ENCODE peak calls at places on chromosomes 7 and 10, in seven cellular contexts. A is A549, X is WERI-Rb-1, E is right atrium auricular region, T is A673, Y is tibial nerve, I is SK-N-SH. D is an unnamed sample.

GRCh38 chr10:15642095-15642494 is 77.6 kb downstream of the ITGA8 start:
- DNase-seq in A (no peak), X (no peak), E (no peak), T (peak), Y (no peak), I (no peak), D (no peak)

GRCh38 chr7:17095001-17095574 is 203.4 kb upstream of the AHR start:
- DNase-seq in A (no peak), X (no peak), E (no peak), T (peak), Y (no peak), I (no peak), D (peak)

GRCh38 chr10:10526846-10527245 is 490.8 kb upstream of the CELF2 start:
- DNase-seq in A (no peak), X (no peak), E (peak), T (no peak), Y (no peak), I (no peak), D (no peak)

GRCh38 chr7:129308047-129308446 is 83.2 kb downstream of the AHCYL2 start:
- DNase-seq in A (no peak), X (no peak), E (no peak), T (no peak), Y (no peak), I (no peak), D (peak)

GRCh38 chr10:77940627-77941026 is 14.1 kb upstream of the DLG5 start:
- DNase-seq in A (no peak), X (no peak), E (no peak), T (no peak), Y (no peak), I (no peak), D (peak)

GRCh38 chr10:72263613-72264241 is 10.0 kb upstream of the DDIT4 start:
- DNase-seq in A (no peak), X (no peak), E (no peak), T (no peak), Y (no peak), I (no peak), D (peak)

GRCh38 chr10:89362928-89363327 is 14.9 kb upstream of the IFIT1B start:
- DNase-seq in A (no peak), X (no peak), E (no peak), T (no peak), Y (no peak), I (no peak), D (no peak)

GRCh38 chr7:79298145-79298760 is 155.2 kb downstream of the MAGI2 start:
- DNase-seq in A (peak), X (peak), E (no peak), T (peak), Y (no peak), I (peak), D (no peak)

GRCh38 chr7:76515999-76516443 is 5.7 kb downstream of the UPK3B start:
- DNase-seq in A (no peak), X (no peak), E (no peak), T (peak), Y (no peak), I (peak), D (no peak)

GRCh38 chr10:98425511-98426352 is 10.8 kb upstream of the PYROXD2 start:
- DNase-seq in A (peak), X (peak), E (peak), T (peak), Y (no peak), I (peak), D (no peak)

GRCh38 chr7:28847681-28848080 is 110.4 kb downstream of the TRIL start:
- DNase-seq in A (no peak), X (no peak), E (no peak), T (no peak), Y (peak), I (no peak), D (no peak)

GRCh38 chr7:4134204-4134603 is 547.9 kb upstream of the FOXK1 start:
- DNase-seq in A (no peak), X (no peak), E (no peak), T (no peak), Y (no peak), I (no peak), D (no peak)

GRCh38 chr7:157462840-157463239 is 126.0 kb downstream of the DNAJB6 start:
- DNase-seq in A (no peak), X (no peak), E (no peak), T (no peak), Y (no peak), I (no peak), D (no peak)

GRCh38 chr10:131849591-131850489 is 51.0 kb upstream of the PPP2R2D start:
- DNase-seq in A (no peak), X (no peak), E (no peak), T (no peak), Y (no peak), I (no peak), D (no peak)

GRCh38 chr10:131843089-131843595 is 57.7 kb upstream of the PPP2R2D start:
- DNase-seq in A (no peak), X (no peak), E (no peak), T (no peak), Y (no peak), I (no peak), D (no peak)

GRCh38 chr10:86931872-86932271 is 25.5 kb downstream of the MMRN2 start:
- DNase-seq in A (no peak), X (no peak), E (no peak), T (no peak), Y (no peak), I (no peak), D (no peak)

GRCh38 chr7:41385996-41386395 is 316.9 kb downstream of the INHBA start:
- DNase-seq in A (no peak), X (no peak), E (no peak), T (no peak), Y (no peak), I (no peak), D (peak)

GRCh38 chr7:117218700-117219099 is 104.2 kb downstream of the WNT2 start:
- DNase-seq in A (no peak), X (no peak), E (no peak), T (no peak), Y (no peak), I (no peak), D (no peak)

GRCh38 chr10:34351161-34351560 is 463.9 kb downstream of the PARD3 start:
- DNase-seq in A (no peak), X (no peak), E (no peak), T (peak), Y (no peak), I (no peak), D (no peak)

GRCh38 chr10:67883710-67884312 is 645 bp upstream of the SIRT1 start:
- DNase-seq in A (no peak), X (no peak), E (no peak), T (peak), Y (no peak), I (no peak), D (no peak)

GRCh38 chr7:151408498-151408838 is 1.4 kb downstream of the WDR86 start:
- DNase-seq in A (no peak), X (no peak), E (no peak), T (no peak), Y (no peak), I (no peak), D (no peak)

GRCh38 chr10:129085821-129086220 is 381.2 kb upstream of the MGMT start:
- DNase-seq in A (no peak), X (no peak), E (no peak), T (no peak), Y (no peak), I (no peak), D (no peak)

GRCh38 chr10:112986791-112987190 is 36.7 kb downstream of the TCF7L2 start:
- DNase-seq in A (no peak), X (no peak), E (no peak), T (no peak), Y (no peak), I (no peak), D (no peak)
- H3K27ac ChIP-seq in A (peak), X (no peak), E (no peak), T (no peak), Y (no peak), I (peak), D (no peak)

GRCh38 chr10:79378647-79379511 is 31.6 kb downstream of the PPIF start:
- DNase-seq in A (no peak), X (peak), E (peak), T (no peak), Y (no peak), I (no peak), D (no peak)
- H3K27ac ChIP-seq in A (no peak), X (no peak), E (no peak), T (no peak), Y (peak), I (no peak), D (no peak)

GRCh38 chr7:55129409-55130078 is 110.7 kb downstream of the EGFR start:
- DNase-seq in A (peak), X (no peak), E (no peak), T (no peak), Y (no peak), I (no peak), D (peak)
- H3K27ac ChIP-seq in A (peak), X (no peak), E (peak), T (peak), Y (peak), I (peak), D (peak)

GRCh38 chr7:105132335-105132734 is 118.3 kb downstream of the KMT2E start:
- DNase-seq in A (no peak), X (no peak), E (no peak), T (no peak), Y (no peak), I (no peak), D (no peak)

GRCh38 chr7:105133986-105134655 is 120.1 kb downstream of the KMT2E start:
- DNase-seq in A (no peak), X (no peak), E (no peak), T (no peak), Y (no peak), I (no peak), D (no peak)

GRCh38 chr7:105131890-105132289 is 117.9 kb downstream of the KMT2E start:
- DNase-seq in A (no peak), X (no peak), E (no peak), T (no peak), Y (no peak), I (no peak), D (no peak)

GRCh38 chr7:105132835-105133234 is 118.8 kb downstream of the KMT2E start:
- DNase-seq in A (no peak), X (no peak), E (no peak), T (no peak), Y (no peak), I (no peak), D (no peak)

DNA sequence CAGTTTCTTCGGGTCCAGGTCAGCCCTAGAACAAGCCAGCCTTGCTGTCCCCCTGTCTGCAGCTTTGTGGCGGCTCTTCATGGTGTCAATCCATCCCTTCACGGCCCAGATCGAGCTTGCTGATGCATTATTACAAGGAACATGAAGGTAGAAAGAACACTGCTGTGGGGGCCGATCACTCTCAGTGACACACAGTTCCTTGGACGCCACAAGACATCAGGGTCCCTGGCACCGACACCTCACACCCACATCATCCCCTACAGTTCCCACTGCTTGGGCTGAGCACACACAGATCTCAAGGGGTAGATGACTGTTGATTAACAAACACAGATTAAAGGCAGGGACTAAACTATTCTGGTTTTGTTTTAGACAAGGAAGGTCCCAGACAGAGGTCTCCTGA is 119.4 kb downstream of the KMT2E start:
- DNase-seq in A (no peak), X (no peak), E (no peak), T (no peak), Y (no peak), I (no peak), D (no peak)
- H3K27ac ChIP-seq in A (no peak), X (no peak), E (no peak), T (no peak), Y (no peak), I (no peak), D (no peak)

GRCh38 chr7:132780822-132781221 is 204.6 kb upstream of the PLXNA4 start:
- DNase-seq in A (no peak), X (no peak), E (no peak), T (no peak), Y (no peak), I (no peak), D (no peak)

GRCh38 chr7:132785861-132786260 is 209.6 kb upstream of the PLXNA4 start:
- DNase-seq in A (no peak), X (no peak), E (no peak), T (no peak), Y (no peak), I (no peak), D (no peak)

GRCh38 chr7:132783824-132784223 is 207.6 kb upstream of the PLXNA4 start:
- DNase-seq in A (peak), X (no peak), E (no peak), T (peak), Y (no peak), I (no peak), D (peak)

GRCh38 chr7:132784406-132784805 is 208.1 kb upstream of the PLXNA4 start:
- DNase-seq in A (no peak), X (no peak), E (no peak), T (no peak), Y (no peak), I (no peak), D (no peak)

GRCh38 chr7:132782777-132783633 is 206.7 kb upstream of the PLXNA4 start:
- DNase-seq in A (no peak), X (no peak), E (no peak), T (no peak), Y (no peak), I (no peak), D (no peak)
- H3K27ac ChIP-seq in A (peak), X (no peak), E (no peak), T (no peak), Y (no peak), I (peak), D (no peak)

GRCh38 chr7:149194799-149195179 is 557 bp upstream of the ZNF282 start:
- DNase-seq in A (no peak), X (no peak), E (no peak), T (no peak), Y (no peak), I (no peak), D (no peak)
- H3K27ac ChIP-seq in A (peak), X (peak), E (peak), T (no peak), Y (peak), I (peak), D (peak)

GRCh38 chr10:119129721-119130120 is 25.8 kb downstream of the DENND10 start:
- DNase-seq in A (no peak), X (no peak), E (no peak), T (no peak), Y (no peak), I (no peak), D (no peak)

GRCh38 chr10:119135517-119135890 is 30.0 kb downstream of the SFXN4 start:
- DNase-seq in A (no peak), X (no peak), E (no peak), T (peak), Y (no peak), I (no peak), D (no peak)

GRCh38 chr10:119136084-119136483 is 29.4 kb downstream of the SFXN4 start:
- DNase-seq in A (no peak), X (no peak), E (no peak), T (no peak), Y (no peak), I (no peak), D (no peak)

GRCh38 chr10:119132521-119133345 is 28.8 kb downstream of the DENND10 start:
- DNase-seq in A (no peak), X (no peak), E (no peak), T (no peak), Y (no peak), I (no peak), D (no peak)

GRCh38 chr10:119131512-119132240 is 27.8 kb downstream of the DENND10 start:
- DNase-seq in A (no peak), X (peak), E (no peak), T (peak), Y (no peak), I (no peak), D (no peak)
- H3K27ac ChIP-seq in A (peak), X (peak), E (peak), T (peak), Y (peak), I (no peak), D (no peak)

GRCh38 chr10:29731760-29732159 is 97.0 kb upstream of the SVIL start:
- DNase-seq in A (no peak), X (no peak), E (no peak), T (no peak), Y (no peak), I (no peak), D (no peak)

GRCh38 chr10:29728541-29729049 is 93.8 kb upstream of the SVIL start:
- DNase-seq in A (no peak), X (peak), E (no peak), T (no peak), Y (no peak), I (no peak), D (no peak)

GRCh38 chr10:29730969-29731368 is 96.2 kb upstream of the SVIL start:
- DNase-seq in A (no peak), X (no peak), E (no peak), T (no peak), Y (no peak), I (no peak), D (no peak)

GRCh38 chr10:29732918-29733317 is 98.1 kb upstream of the SVIL start:
- DNase-seq in A (no peak), X (no peak), E (no peak), T (no peak), Y (no peak), I (no peak), D (no peak)

GRCh38 chr10:29730461-29730860 is 95.7 kb upstream of the SVIL start:
- DNase-seq in A (no peak), X (no peak), E (no peak), T (no peak), Y (no peak), I (no peak), D (no peak)
- H3K27ac ChIP-seq in A (no peak), X (no peak), E (no peak), T (no peak), Y (no peak), I (no peak), D (no peak)

GRCh38 chr7:33686001-33686591 is 219.2 kb upstream of the BMPER start:
- DNase-seq in A (no peak), X (no peak), E (no peak), T (no peak), Y (no peak), I (peak), D (no peak)

GRCh38 chr7:33680682-33681081 is 224.7 kb upstream of the BMPER start:
- DNase-seq in A (no peak), X (no peak), E (no peak), T (no peak), Y (no peak), I (no peak), D (no peak)

GRCh38 chr7:33687601-33688000 is 217.7 kb upstream of the BMPER start:
- DNase-seq in A (no peak), X (no peak), E (no peak), T (no peak), Y (no peak), I (no peak), D (no peak)

DNA sequence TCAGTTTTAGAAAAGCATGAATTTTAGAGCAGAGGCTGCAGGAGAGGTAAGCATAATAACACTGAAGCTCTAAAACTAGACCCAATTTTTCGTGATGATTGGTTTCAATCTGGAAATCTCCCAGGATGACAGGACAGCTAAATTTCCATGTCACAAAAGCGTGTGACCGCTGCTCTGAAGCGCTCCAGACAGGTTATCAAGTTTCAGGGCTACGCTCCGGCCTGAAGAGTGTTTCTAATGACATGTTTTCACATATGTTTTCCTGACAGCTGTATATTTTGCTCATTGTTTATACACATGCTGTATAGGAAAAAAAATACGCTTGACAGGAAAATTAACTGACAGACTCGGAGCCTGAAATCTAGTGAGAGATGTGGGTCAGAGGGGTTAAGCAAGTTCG is 219.9 kb upstream of the BMPER start:
- DNase-seq in A (no peak), X (no peak), E (no peak), T (no peak), Y (no peak), I (no peak), D (no peak)
- H3K27ac ChIP-seq in A (no peak), X (no peak), E (no peak), T (no peak), Y (no peak), I (no peak), D (no peak)